ENCODE peak calls at places on chromosomes 2 and 18, in ten cellular contexts. O is left ventricle myocardium inferior, G is fibroblast of lung, W is HCT116, U is gastrocnemius medialis, S is Panc1, T is esophagus squamous epithelium, R is IMR-90, M is RWPE2, E is neural progenitor cell. N is an unnamed sample.

GRCh38 chr2:196515041-196515440 is 124.5 kb upstream of the CCDC150 start:
- DNase-seq in O (peak; percentile 49), G (no peak), W (no peak), U (no peak), S (no peak), T (no peak), R (no peak), M (peak; percentile 46), E (no peak), N (no peak)

GRCh38 chr2:219496781-219497494 is 1.8 kb upstream of the GMPPA start:
- DNase-seq in O (no peak), G (peak; percentile 24), W (no peak), U (no peak), S (no peak), T (no peak), R (no peak), M (no peak), E (peak; percentile 48), N (peak; percentile 65)

GRCh38 chr2:62344472-62344871 is 148.6 kb downstream of the B3GNT2 start:
- DNase-seq in O (no peak), G (no peak), W (no peak), U (no peak), S (no peak), T (no peak), R (no peak), M (no peak), E (no peak), N (no peak)

GRCh38 chr18:59180150-59180845 is 39.7 kb upstream of the GRP start:
- DNase-seq in O (no peak), G (peak; percentile 58), W (no peak), U (no peak), S (no peak), T (no peak), R (peak; percentile 62), M (no peak), E (no peak), N (no peak)

GRCh38 chr18:79068299-79068945 is 772 bp upstream of the ATP9B start:
- DNase-seq in O (no peak), G (peak; percentile 16), W (no peak), U (no peak), S (no peak), T (no peak), R (no peak), M (no peak), E (no peak), N (no peak)

GRCh38 chr2:121043061-121043826 is 241.8 kb downstream of the TFCP2L1 start:
- DNase-seq in O (no peak), G (no peak), W (no peak), U (no peak), S (no peak), T (no peak), R (no peak), M (no peak), E (no peak), N (no peak)

GRCh38 chr2:63695583-63695982 is 106.8 kb downstream of the MDH1 start:
- DNase-seq in O (no peak), G (no peak), W (no peak), U (no peak), S (no peak), T (no peak), R (no peak), M (no peak), E (no peak), N (no peak)

GRCh38 chr2:57759131-57759530 is 287.5 kb upstream of the VRK2 start:
- DNase-seq in O (no peak), G (no peak), W (no peak), U (no peak), S (no peak), T (no peak), R (no peak), M (no peak), E (no peak), N (no peak)

GRCh38 chr2:173134703-173135102 is 59.1 kb downstream of the MAP3K20 start:
- DNase-seq in O (no peak), G (peak; percentile 39), W (no peak), U (no peak), S (no peak), T (no peak), R (no peak), M (no peak), E (no peak), N (no peak)

GRCh38 chr2:173137616-173138015 is 62.0 kb downstream of the MAP3K20 start:
- DNase-seq in O (no peak), G (no peak), W (no peak), U (no peak), S (no peak), T (no peak), R (no peak), M (no peak), E (no peak), N (no peak)

GRCh38 chr2:173136614-173137013 is 61.0 kb downstream of the MAP3K20 start:
- DNase-seq in O (no peak), G (no peak), W (no peak), U (no peak), S (no peak), T (no peak), R (no peak), M (no peak), E (no peak), N (no peak)

GRCh38 chr2:173138962-173139361 is 63.3 kb downstream of the MAP3K20 start:
- DNase-seq in O (no peak), G (no peak), W (no peak), U (no peak), S (no peak), T (no peak), R (no peak), M (no peak), E (no peak), N (no peak)

GRCh38 chr2:173136067-173136466 is 60.4 kb downstream of the MAP3K20 start:
- DNase-seq in O (no peak), G (no peak), W (no peak), U (no peak), S (no peak), T (no peak), R (no peak), M (no peak), E (no peak), N (no peak)
- H3K4me1 ChIP-seq in O (peaks cover 74% of the 10 kb centered on the region), G (peaks cover 5% of the 10 kb centered on the region), W (no peaks in the 10 kb centered on the region), U (peaks cover 59% of the 10 kb centered on the region), S (peaks cover 66% of the 10 kb centered on the region), T (no peaks in the 10 kb centered on the region), R (peaks cover 19% of the 10 kb centered on the region), M (peaks cover 40% of the 10 kb centered on the region), E (peaks cover 12% of the 10 kb centered on the region), N (no peaks in the 10 kb centered on the region)

DNA sequence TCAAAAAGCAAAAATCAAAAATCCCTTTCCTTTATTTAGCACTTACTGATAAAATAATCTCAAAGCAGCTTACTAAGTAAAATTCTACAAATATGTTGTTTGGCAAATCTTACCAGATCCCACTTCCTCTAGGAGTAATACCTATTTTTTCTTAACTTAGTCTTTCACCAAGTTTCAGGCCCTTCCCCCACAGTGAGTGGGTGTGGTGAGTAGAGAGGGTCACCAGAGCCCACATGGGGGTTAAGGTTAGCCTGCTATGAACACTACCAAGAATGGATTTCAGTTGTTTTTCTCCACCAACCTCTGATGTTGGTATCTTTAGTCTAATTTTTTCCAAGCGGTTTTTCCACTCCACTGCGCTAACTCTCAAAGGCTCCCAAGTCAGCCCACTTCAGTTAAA is 23.2 kb downstream of the PIAS2 start:
- DNase-seq in O (no peak), G (no peak), W (no peak), U (no peak), S (no peak), T (no peak), R (no peak), M (no peak), E (no peak), N (no peak)
- TF ChIP-seq CTCF in O (no peak), G (no peak), W (no peak), U (no peak), S (no peak), T (no peak), R (no peak), M (no peak), E (no peak), N (no peak)

DNA sequence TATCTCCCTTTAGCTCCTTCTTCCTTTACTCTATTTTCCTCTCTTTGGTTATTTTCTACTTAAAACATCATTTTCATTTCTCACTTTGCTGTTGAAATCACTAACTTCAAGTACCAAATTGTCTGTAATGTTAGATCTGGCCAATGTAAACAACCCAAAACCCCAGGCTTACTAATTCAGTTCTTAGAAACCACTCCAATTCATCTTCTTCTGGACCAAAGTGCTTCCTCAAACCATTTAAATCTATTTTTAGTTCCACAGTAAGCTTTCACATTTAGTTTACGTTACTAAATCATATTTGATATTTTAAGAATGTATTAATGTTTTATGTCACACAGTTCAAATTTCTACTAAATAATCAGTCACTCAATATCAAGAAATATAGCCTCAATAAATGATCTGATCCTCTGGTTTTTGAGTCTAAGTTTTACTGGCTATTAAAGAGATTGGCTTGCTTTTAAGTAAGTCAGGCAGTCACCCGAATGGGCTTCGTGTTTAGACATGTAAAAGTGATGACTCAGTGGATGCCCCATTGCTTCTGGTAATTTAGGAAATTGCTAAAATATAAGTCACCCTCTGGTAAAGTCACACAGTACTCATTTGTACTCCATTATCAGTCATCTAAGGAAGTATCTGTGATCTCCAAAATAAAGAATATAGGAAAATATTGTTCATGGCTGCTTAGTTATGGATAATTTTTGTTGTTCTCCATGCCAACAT is 527.2 kb upstream of the SOX11 start:
- DNase-seq in O (no peak), G (peak; percentile 90), W (no peak), U (no peak), S (no peak), T (no peak), R (peak; percentile 67), M (peak; percentile 58), E (no peak), N (no peak)
- H3K9me3 ChIP-seq in O (no peaks in the 10 kb centered on the region), G (no peaks in the 10 kb centered on the region), W (peaks cover 15% of the 10 kb centered on the region), U (no peaks in the 10 kb centered on the region), S (no peaks in the 10 kb centered on the region), T (peaks cover 5% of the 10 kb centered on the region), R (no peaks in the 10 kb centered on the region), M (no peaks in the 10 kb centered on the region), E (no peaks in the 10 kb centered on the region), N (no peaks in the 10 kb centered on the region)

DNA sequence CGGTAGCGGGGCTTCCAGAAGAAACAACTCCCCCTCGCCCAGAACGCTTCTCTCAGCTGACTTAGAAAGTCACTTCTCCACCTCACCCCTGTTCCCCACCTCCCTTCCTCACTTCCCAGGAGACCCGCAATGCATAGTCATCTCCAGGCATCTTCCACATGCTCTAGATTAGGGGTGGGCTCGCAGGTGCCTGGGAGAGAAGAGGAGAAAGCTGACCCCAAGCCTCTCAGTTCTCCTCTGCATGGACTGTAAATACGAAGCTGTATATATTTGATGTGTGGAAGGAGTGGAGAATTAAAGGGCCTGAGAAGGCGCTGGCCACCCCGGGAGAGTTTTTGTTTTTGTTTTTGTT is 1.8 kb downstream of the MAL start:
- DNase-seq in O (no peak), G (no peak), W (no peak), U (no peak), S (no peak), T (no peak), R (no peak), M (no peak), E (no peak), N (no peak)
- H3K4me1 ChIP-seq in O (peaks cover 26% of the 10 kb centered on the region), G (no peaks in the 10 kb centered on the region), W (peaks cover 7% of the 10 kb centered on the region), U (no peaks in the 10 kb centered on the region), S (peaks cover 3% of the 10 kb centered on the region), T (peaks cover 32% of the 10 kb centered on the region), R (peaks cover 4% of the 10 kb centered on the region), M (no peaks in the 10 kb centered on the region), E (no peaks in the 10 kb centered on the region), N (no peaks in the 10 kb centered on the region)

GRCh38 chr2:8133331-8133730 is 548.5 kb upstream of the ID2 start:
- DNase-seq in O (no peak), G (no peak), W (no peak), U (no peak), S (no peak), T (no peak), R (no peak), M (no peak), E (no peak), N (no peak)
- TF ChIP-seq CTCF in O (no peak), G (no peak), W (no peak), U (no peak), S (peak; percentile 15), T (no peak), R (no peak), M (no peak), E (no peak), N (no peak)